ENCODE peak calls at places on chromosomes 1 and 21, in four cellular contexts. H is K562, I is HEK293T, O is HepG2. R is an unnamed sample.

GRCh38 chr1:231866392-231867331 is 240.1 kb downstream of the DISC1 start:
- DNase-seq in H (peak), I (peak), O (peak), R (peak)

GRCh38 chr1:155979525-155980343 is 1.4 kb upstream of the ARHGEF2 start:
- DNase-seq in I (no peak), O (no peak), H (peak), R (no peak)

GRCh38 chr21:46622226-46622625 is 13.2 kb upstream of the PRMT2 start:
- DNase-seq in H (no peak), I (no peak), O (peak), R (no peak)

GRCh38 chr1:110673805-110674336 is 869 bp downstream of the KCNA3 start:
- DNase-seq in O (no peak), I (no peak), H (no peak), R (no peak)

GRCh38 chr1:239814306-239814881 is 277.3 kb upstream of the FMN2 start:
- DNase-seq in O (peak), H (no peak), I (no peak), R (peak)

GRCh38 chr1:245512980-245513578 is 358.3 kb downstream of the KIF26B start:
- DNase-seq in I (peak), H (peak), O (no peak), R (peak)

GRCh38 chr1:51768971-51769601 is 109.4 kb downstream of the NRDC start:
- DNase-seq in O (peak), I (peak), H (peak), R (no peak)

GRCh38 chr21:26614251-26614650 is 41.2 kb upstream of the CYYR1 start:
- DNase-seq in H (no peak), O (no peak), I (no peak), R (no peak)

GRCh38 chr1:243939167-243939848 is 89.3 kb upstream of the AKT3 start:
- DNase-seq in I (no peak), H (peak), O (no peak), R (no peak)

GRCh38 chr1:10541286-10541685 is 66.5 kb downstream of the PEX14 start:
- DNase-seq in H (no peak), I (no peak), O (no peak), R (peak)

GRCh38 chr1:167360120-167360519 is 139.4 kb downstream of the POU2F1 start:
- DNase-seq in O (no peak), H (no peak), I (no peak), R (no peak)

GRCh38 chr1:178232949-178233348 is 139.0 kb downstream of the RASAL2 start:
- DNase-seq in I (no peak), H (no peak), O (no peak), R (no peak)

GRCh38 chr1:222634180-222635013 is 16.5 kb downstream of the MIA3 start:
- DNase-seq in I (peak), O (peak), H (peak), R (peak)

GRCh38 chr21:31283025-31283424 is 61.0 kb downstream of the TIAM1 start:
- DNase-seq in I (no peak), H (no peak), O (no peak), R (no peak)

GRCh38 chr1:21099034-21099868 is 77.4 kb downstream of the EIF4G3 start:
- DNase-seq in I (no peak), H (no peak), O (no peak), R (no peak)

GRCh38 chr1:27529638-27530018 is 39.7 kb upstream of the WASF2 start:
- DNase-seq in H (no peak), O (no peak), I (no peak), R (no peak)

GRCh38 chr21:36477001-36477400 is 2.9 kb downstream of the CLDN14 start:
- DNase-seq in O (no peak), I (no peak), H (no peak), R (no peak)

GRCh38 chr21:36477559-36477958 is 2.4 kb downstream of the CLDN14 start:
- DNase-seq in O (no peak), H (no peak), I (no peak), R (no peak)

GRCh38 chr21:36479415-36480402 is at the start of gene CLDN14:
- DNase-seq in I (no peak), H (no peak), O (peak), R (no peak)

GRCh38 chr21:36478941-36479340 is 981 bp downstream of the CLDN14 start:
- DNase-seq in I (no peak), H (no peak), O (no peak), R (peak)

DNA sequence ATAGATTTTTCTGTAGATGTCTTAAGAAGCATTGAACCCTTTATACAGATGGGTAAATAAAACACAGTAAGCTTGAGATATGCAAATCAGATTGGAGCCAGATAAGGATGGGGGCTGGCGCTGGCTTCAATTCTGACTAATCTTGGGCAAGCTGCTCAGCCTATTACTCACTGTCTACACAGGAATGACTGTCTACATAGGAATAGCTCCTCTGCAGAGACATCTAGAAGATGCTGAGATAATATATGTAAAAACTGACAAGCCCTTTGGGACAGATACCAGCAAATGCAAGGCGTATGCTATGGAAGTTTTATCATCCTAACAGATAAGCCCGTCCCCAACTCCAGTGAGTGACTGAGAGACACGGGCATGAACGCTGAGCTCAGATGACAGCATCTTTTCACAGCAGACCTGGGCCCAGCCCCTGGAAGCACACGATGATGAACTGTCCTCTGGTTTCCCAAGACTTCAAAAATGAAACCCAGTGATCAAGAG is 1.7 kb downstream of the CLDN14 start:
- DNase-seq in H (no peak), I (no peak), O (no peak), R (no peak)
- TF ChIP-seq ELF4 in H (no peak), I (no peak), O (no peak), R (no peak)

GRCh38 chr1:161261859-161262225 is 3.3 kb downstream of the PCP4L1 start:
- DNase-seq in I (no peak), H (no peak), O (no peak), R (no peak)
- TF ChIP-seq SP1 in I (no peak), H (no peak), O (no peak), R (no peak)

GRCh38 chr1:93080424-93080823 is 1.3 kb downstream of the MTF2 start:
- DNase-seq in O (peak), H (peak), I (peak), R (no peak)

GRCh38 chr1:93079685-93080141 is 630 bp downstream of the MTF2 start:
- DNase-seq in H (peak), O (no peak), I (peak), R (peak)

GRCh38 chr1:93083979-93084378 is 4.9 kb downstream of the MTF2 start:
- DNase-seq in H (no peak), O (no peak), I (no peak), R (no peak)

GRCh38 chr1:93082313-93082712 is 3.2 kb downstream of the MTF2 start:
- DNase-seq in O (no peak), I (no peak), H (no peak), R (no peak)

GRCh38 chr1:93081716-93082115 is 2.6 kb downstream of the MTF2 start:
- DNase-seq in I (no peak), O (no peak), H (no peak), R (no peak)
- TF ChIP-seq ELF4 in I (no peak), O (no peak), H (no peak), R (no peak)

GRCh38 chr1:248786106-248786665 is 30.6 kb upstream of the LYPD8 start:
- DNase-seq in H (no peak), I (no peak), O (no peak), R (no peak)
- TF ChIP-seq SP1 in H (no peak), I (no peak), O (no peak), R (no peak)

DNA sequence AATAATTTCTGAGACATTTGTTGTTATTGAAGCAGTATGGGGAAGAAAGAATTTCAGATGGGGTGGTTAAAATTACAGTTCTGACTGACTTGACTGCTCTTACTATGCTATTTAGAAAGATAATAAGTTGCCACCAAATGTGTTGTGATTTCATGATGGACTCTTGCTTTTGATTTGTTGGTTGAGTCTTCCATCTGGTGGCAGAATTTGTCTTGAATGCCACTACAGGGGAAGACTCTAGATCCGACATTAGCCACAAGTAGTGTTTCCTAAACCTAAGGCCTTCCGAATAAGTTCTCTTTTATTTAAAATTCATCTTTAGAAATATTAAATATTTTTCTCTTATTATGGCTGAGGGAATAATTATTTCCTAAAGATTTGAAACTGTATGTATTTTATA is 190.9 kb upstream of the ADGRL4 start:
- DNase-seq in I (peak), H (no peak), O (no peak), R (no peak)
- TF ChIP-seq ELF4 in I (no peak), H (no peak), O (no peak), R (no peak)

GRCh38 chr1:224433671-224434446 is 738 bp downstream of the WDR26 start:
- DNase-seq in H (peak), O (no peak), I (peak), R (peak)
- TF ChIP-seq SP1 in H (no peak), O (no peak), I (no peak), R (no peak)

DNA sequence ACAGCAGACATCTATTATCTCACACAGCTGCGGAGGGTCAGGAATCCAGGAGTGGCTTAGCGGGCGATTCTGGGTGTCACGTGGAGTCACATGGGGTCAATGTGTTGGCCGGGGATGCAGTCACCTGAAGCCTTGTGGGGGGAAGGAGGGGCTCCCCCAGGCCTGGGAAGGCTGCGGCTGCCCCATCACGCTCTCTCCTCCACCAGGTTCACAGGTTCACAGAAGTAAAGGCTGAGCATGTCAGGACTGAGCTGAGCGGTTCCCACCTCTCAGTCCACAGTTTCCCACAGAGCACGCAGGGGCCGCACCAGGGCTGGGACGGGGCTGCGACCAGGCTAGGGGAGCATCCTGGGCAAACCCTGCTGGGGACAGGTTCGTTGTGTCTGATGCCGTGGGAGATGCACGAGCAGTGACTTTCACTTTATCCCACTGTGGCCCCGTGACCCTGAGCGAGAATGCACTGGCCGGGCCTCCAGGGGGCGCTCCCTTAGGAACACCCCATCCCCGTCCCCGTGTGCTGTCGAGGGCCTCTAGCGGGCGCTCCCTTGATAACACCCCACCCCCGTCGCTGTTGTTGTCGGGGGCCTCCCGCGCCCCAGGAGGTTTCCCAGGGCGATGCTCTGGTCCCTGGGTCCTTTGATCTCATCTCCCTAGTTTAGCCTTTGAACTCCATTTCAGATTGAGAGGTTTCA is 73.2 kb upstream of the TRAPPC10 start:
- DNase-seq in I (peak), H (peak), O (peak), R (peak)
- TF ChIP-seq ELF4 in I (no peak), H (no peak), O (no peak), R (no peak)

DNA sequence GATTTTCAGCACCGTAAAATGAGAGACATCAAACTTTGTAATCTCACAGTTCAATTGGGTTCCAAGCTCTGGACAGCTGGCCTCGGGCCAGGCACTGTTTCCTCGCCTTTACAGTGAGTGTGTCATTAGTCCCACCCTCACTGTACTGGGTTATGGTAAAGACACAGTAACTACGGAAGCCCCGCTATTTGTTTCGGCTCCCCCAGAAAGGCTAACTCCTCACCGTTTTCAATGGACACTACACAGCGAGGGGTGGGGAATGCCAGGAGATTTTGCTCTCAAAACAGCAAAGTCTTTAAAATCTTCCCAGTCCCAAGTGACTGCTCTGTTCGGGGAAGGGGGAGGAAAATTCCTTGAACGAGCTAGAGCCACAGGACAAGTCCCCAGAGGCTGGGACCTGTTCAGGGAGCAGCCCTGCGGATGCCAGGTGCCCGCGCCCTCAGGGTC is 757 bp upstream of the SPSB1 start:
- DNase-seq in I (no peak), H (no peak), O (peak), R (no peak)
- TF ChIP-seq SP1 in I (no peak), H (no peak), O (no peak), R (no peak)